ENCODE peak calls at places on chromosome 1, in eight cellular contexts. Y is neuronal stem cell; Q is Panc1; E is GM23248; G is CD4-positive, CD25-positive, alpha-beta regulatory T cell; U is H1; I is DND-41; P is heart right ventricle. D is an unnamed sample.

GRCh38 chr1:21586926-21587601 is 77.8 kb downstream of the ALPL start:
- DNase-seq in Y (no peak), Q (no peak), E (peak; percentile 95), G (no peak), U (no peak), I (no peak), P (peak; percentile 60), D (peak; percentile 88)

GRCh38 chr1:102970496-102971078 is 137.7 kb downstream of the COL11A1 start:
- DNase-seq in Y (peak; percentile 37), Q (peak; percentile 8), E (peak; percentile 81), G (no peak), U (no peak), I (peak; percentile 21), P (no peak), D (no peak)

GRCh38 chr1:53642215-53642555 is 96.8 kb downstream of the GLIS1 start:
- DNase-seq in Y (no peak), Q (no peak), E (no peak), G (no peak), U (no peak), I (no peak), P (no peak), D (peak; percentile 25)

GRCh38 chr1:168319691-168320090 is 39.0 kb downstream of the TBX19 start:
- DNase-seq in Y (no peak), Q (no peak), E (no peak), G (no peak), U (no peak), I (no peak), P (no peak), D (no peak)

GRCh38 chr1:115980998-115981993 is 5.0 kb downstream of the SLC22A15 start:
- DNase-seq in Y (no peak), Q (peak; percentile 28), E (peak; percentile 80), G (no peak), U (no peak), I (peak; percentile 7), P (peak; percentile 9), D (no peak)

GRCh38 chr1:169698976-169699375 is 12.4 kb downstream of the SELL start:
- DNase-seq in Y (no peak), Q (no peak), E (no peak), G (no peak), U (no peak), I (peak; percentile 61), P (no peak), D (no peak)

GRCh38 chr1:21568006-21568746 is 59.0 kb downstream of the ALPL start:
- DNase-seq in Y (no peak), Q (no peak), E (peak; percentile 47), G (no peak), U (no peak), I (no peak), P (no peak), D (peak; percentile 61)

GRCh38 chr1:218463194-218464156 is 118.3 kb downstream of the TGFB2 start:
- DNase-seq in Y (peak; percentile 24), Q (no peak), E (peak; percentile 91), G (no peak), U (no peak), I (no peak), P (peak; percentile 56), D (peak; percentile 87)

GRCh38 chr1:113947388-113948107 is 18.4 kb downstream of the HIPK1 start:
- DNase-seq in Y (no peak), Q (no peak), E (no peak), G (no peak), U (no peak), I (no peak), P (no peak), D (no peak)

GRCh38 chr1:103156966-103157365 is 48.6 kb upstream of the COL11A1 start:
- DNase-seq in Y (no peak), Q (no peak), E (no peak), G (no peak), U (no peak), I (no peak), P (no peak), D (no peak)

GRCh38 chr1:116465845-116466685 is 93.0 kb downstream of the ATP1A1 start:
- DNase-seq in Y (no peak), Q (no peak), E (no peak), G (no peak), U (no peak), I (no peak), P (no peak), D (no peak)

GRCh38 chr1:112906155-112906698 is 49.8 kb downstream of the SLC16A1 start:
- DNase-seq in Y (no peak), Q (no peak), E (no peak), G (no peak), U (no peak), I (no peak), P (no peak), D (no peak)

GRCh38 chr1:112904071-112904830 is 51.7 kb downstream of the SLC16A1 start:
- DNase-seq in Y (no peak), Q (no peak), E (peak; percentile 87), G (no peak), U (no peak), I (no peak), P (no peak), D (no peak)

GRCh38 chr1:112902221-112902620 is 53.8 kb downstream of the SLC16A1 start:
- DNase-seq in Y (no peak), Q (no peak), E (no peak), G (no peak), U (no peak), I (no peak), P (no peak), D (no peak)

GRCh38 chr1:112904831-112905227 is 51.2 kb downstream of the SLC16A1 start:
- DNase-seq in Y (no peak), Q (no peak), E (no peak), G (no peak), U (no peak), I (no peak), P (no peak), D (no peak)

GRCh38 chr1:112905420-112906154 is 50.4 kb downstream of the SLC16A1 start:
- DNase-seq in Y (no peak), Q (no peak), E (no peak), G (no peak), U (no peak), I (no peak), P (peak; percentile 63), D (no peak)
- H3K27ac ChIP-seq in Y (no peak overlapping the region), Q (no peak overlapping the region), E (peak overlapping the region; percentile 70), G (no peak overlapping the region), U (peak overlapping the region; percentile 9), I (no peak overlapping the region), P (peak overlapping the region; percentile 60), D (no peak overlapping the region)

GRCh38 chr1:179745131-179745611 is 2.1 kb downstream of the FAM163A start:
- DNase-seq in Y (no peak), Q (no peak), E (no peak), G (no peak), U (no peak), I (no peak), P (no peak), D (no peak)

GRCh38 chr1:179747611-179748010 is 4.5 kb downstream of the FAM163A start:
- DNase-seq in Y (no peak), Q (no peak), E (no peak), G (no peak), U (no peak), I (no peak), P (no peak), D (no peak)

GRCh38 chr1:179744401-179745130 is 1.5 kb downstream of the FAM163A start:
- DNase-seq in Y (no peak), Q (no peak), E (no peak), G (no peak), U (no peak), I (no peak), P (no peak), D (no peak)

GRCh38 chr1:179743679-179744400 is 749 bp downstream of the FAM163A start:
- DNase-seq in Y (peak; percentile 21), Q (no peak), E (peak; percentile 19), G (no peak), U (no peak), I (no peak), P (no peak), D (no peak)

DNA sequence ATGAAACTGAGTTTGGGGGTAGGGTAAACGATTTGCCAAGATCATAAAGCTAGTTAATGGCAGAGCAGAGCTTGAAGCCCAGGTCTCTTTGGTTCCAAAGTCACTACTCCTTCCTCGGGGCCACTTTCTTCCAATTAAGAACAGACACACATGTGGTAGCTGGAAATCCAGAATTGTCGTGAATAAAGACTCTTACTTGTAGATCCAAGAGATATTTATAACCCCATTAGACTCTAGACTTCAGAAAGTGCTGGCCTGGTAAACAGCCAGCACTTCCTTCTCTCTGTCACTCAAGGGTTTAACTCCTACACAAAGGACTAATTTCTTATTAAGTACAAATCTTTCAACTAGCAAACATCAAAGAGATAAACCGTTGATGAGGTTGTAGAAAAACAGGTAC is 2.7 kb downstream of the FAM163A start:
- DNase-seq in Y (no peak), Q (no peak), E (no peak), G (no peak), U (no peak), I (no peak), P (no peak), D (no peak)
- H3K4me3 ChIP-seq in Y (no peak overlapping the region), Q (no peak overlapping the region), E (no peak overlapping the region), G (no peak overlapping the region), U (no peak overlapping the region), I (no peak overlapping the region), P (no peak overlapping the region), D (no peak overlapping the region)

GRCh38 chr1:236888126-236888525 is 93.0 kb downstream of the MTR start:
- DNase-seq in Y (no peak), Q (no peak), E (no peak), G (no peak), U (no peak), I (no peak), P (no peak), D (no peak)
- H3K27ac ChIP-seq in Y (no peak overlapping the region), Q (no peak overlapping the region), E (no peak overlapping the region), G (no peak overlapping the region), U (no peak overlapping the region), I (no peak overlapping the region), P (peak overlapping the region; percentile 92), D (no peak overlapping the region)

GRCh38 chr1:160811147-160811546 is 15.2 kb downstream of the LY9 start:
- DNase-seq in Y (no peak), Q (no peak), E (no peak), G (no peak), U (no peak), I (no peak), P (no peak), D (no peak)

GRCh38 chr1:160807738-160808137 is 11.8 kb downstream of the LY9 start:
- DNase-seq in Y (no peak), Q (no peak), E (no peak), G (no peak), U (no peak), I (no peak), P (no peak), D (no peak)

GRCh38 chr1:160813215-160813614 is 17.2 kb downstream of the LY9 start:
- DNase-seq in Y (no peak), Q (no peak), E (no peak), G (no peak), U (no peak), I (no peak), P (no peak), D (no peak)

GRCh38 chr1:160808289-160808688 is 12.3 kb downstream of the LY9 start:
- DNase-seq in Y (no peak), Q (no peak), E (no peak), G (no peak), U (no peak), I (no peak), P (no peak), D (no peak)

DNA sequence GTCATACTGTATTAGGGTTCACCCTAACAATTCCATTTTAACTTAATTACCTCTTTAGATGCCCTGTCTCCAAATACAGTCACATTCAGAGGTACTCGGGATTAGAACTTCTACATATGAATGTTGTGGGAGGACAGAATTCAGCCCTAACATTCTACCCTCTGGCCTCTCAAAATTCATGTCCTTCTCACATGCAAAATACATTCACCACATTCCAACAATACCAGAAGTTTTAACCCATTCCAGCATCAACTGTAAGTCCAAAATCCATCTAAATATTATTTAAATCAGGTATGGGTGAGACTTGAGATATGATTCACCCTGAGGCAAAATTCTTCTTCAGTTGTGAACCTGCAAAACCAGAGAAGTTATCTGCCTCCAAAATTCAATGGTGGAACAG is 14.5 kb downstream of the LY9 start:
- DNase-seq in Y (no peak), Q (no peak), E (no peak), G (no peak), U (no peak), I (no peak), P (no peak), D (no peak)
- H3K4me3 ChIP-seq in Y (no peak overlapping the region), Q (no peak overlapping the region), E (no peak overlapping the region), G (no peak overlapping the region), U (no peak overlapping the region), I (no peak overlapping the region), P (no peak overlapping the region), D (no peak overlapping the region)